ENCODE peak calls at places on chromosomes 7 and 10, in six cellular contexts. Z is fibroblast of the aortic adventitia; O is stimulated activated CD4-positive, alpha-beta T cell treated with anti-CD3 and anti-CD28 coated beads, Interleukin-1b, Interleukin-23, amount 100 ng/mL, for 4 hours; H is posterior cingulate gyrus; E is NCI-H1417; C is stimulated activated CD8-positive, alpha-beta memory T cell treated with anti-CD3 and anti-CD28 coated beads, Interleukin-7, amount 100 ng/mL, for 1 hour. B is an unnamed sample.

GRCh38 chr7:53596230-53596629 is 560.8 kb downstream of the POM121L12 start:
- DNase-seq in Z (no peak), O (no peak), H (no peak), E (no peak), C (no peak), B (no peak)

GRCh38 chr7:50359995-50360925 is 55.7 kb downstream of the IKZF1 start:
- DNase-seq in Z (peak), O (peak), H (no peak), E (no peak), C (no peak), B (no peak)

GRCh38 chr10:62018141-62018911 is 116.8 kb downstream of the ARID5B start:
- DNase-seq in Z (no peak), O (no peak), H (no peak), E (no peak), C (no peak), B (no peak)

GRCh38 chr10:30820282-30820991 is 190.9 kb upstream of the LYZL2 start:
- DNase-seq in Z (peak), O (no peak), H (no peak), E (no peak), C (no peak), B (no peak)

GRCh38 chr10:125107972-125108580 is 52.3 kb downstream of the CTBP2 start:
- DNase-seq in Z (no peak), O (no peak), H (no peak), E (no peak), C (no peak), B (no peak)

GRCh38 chr7:29434405-29434804 is 129.2 kb upstream of the PRR15 start:
- DNase-seq in Z (no peak), O (no peak), H (no peak), E (no peak), C (no peak), B (no peak)

GRCh38 chr7:116706668-116707126 is 34.7 kb downstream of the MET start:
- DNase-seq in Z (peak), O (no peak), H (no peak), E (no peak), C (no peak), B (no peak)

GRCh38 chr7:92674379-92674778 is 84.2 kb upstream of the FAM133B start:
- DNase-seq in Z (no peak), O (no peak), H (no peak), E (peak), C (no peak), B (no peak)

GRCh38 chr7:114703677-114704076 is 218.2 kb upstream of the MDFIC start:
- DNase-seq in Z (peak), O (no peak), H (no peak), E (no peak), C (no peak), B (no peak)